ENCODE peak calls at places on chromosomes 3 and 15, in four cellular contexts. One of them, this sample, is unnamed.

GRCh38 chr3:31066999-31067398 is 172.5 kb upstream of the GADL1 start:
- DNase-seq in HepG2: no peak
- DNase-seq in GM12878: no peak
- DNase-seq in K562: no peak
- DNase-seq in this sample: no peak

GRCh38 chr3:161295325-161295724 is 74.2 kb downstream of the NMD3 start:
- DNase-seq in HepG2: peak; percentile 8
- DNase-seq in GM12878: no peak
- DNase-seq in K562: no peak
- DNase-seq in this sample: no peak

GRCh38 chr3:194272861-194273266 is 78.3 kb downstream of the CPN2 start:
- DNase-seq in HepG2: no peak
- DNase-seq in GM12878: no peak
- DNase-seq in K562: no peak
- DNase-seq in this sample: no peak

GRCh38 chr3:152174876-152175575 is 93.7 kb upstream of the MBNL1 start:
- DNase-seq in HepG2: no peak
- DNase-seq in GM12878: no peak
- DNase-seq in K562: no peak
- DNase-seq in this sample: no peak

GRCh38 chr15:40539030-40539429 is 25.8 kb downstream of the CCDC32 start:
- DNase-seq in HepG2: no peak
- DNase-seq in GM12878: no peak
- DNase-seq in K562: no peak
- DNase-seq in this sample: no peak

GRCh38 chr15:27589260-27589659 is 509.9 kb downstream of the OCA2 start:
- DNase-seq in HepG2: no peak
- DNase-seq in GM12878: no peak
- DNase-seq in K562: no peak
- DNase-seq in this sample: no peak

GRCh38 chr3:122421101-122421500 is 5.2 kb upstream of the WDR5B start:
- DNase-seq in HepG2: no peak
- DNase-seq in GM12878: no peak
- DNase-seq in K562: no peak
- DNase-seq in this sample: no peak

GRCh38 chr3:53044371-53045106 is 1.3 kb downstream of the SFMBT1 start:
- DNase-seq in HepG2: no peak
- DNase-seq in GM12878: no peak
- DNase-seq in K562: no peak
- DNase-seq in this sample: peak; percentile 43

GRCh38 chr3:159378391-159378790 is 576.5 kb downstream of the MFSD1 start:
- DNase-seq in HepG2: no peak
- DNase-seq in GM12878: no peak
- DNase-seq in K562: no peak
- DNase-seq in this sample: no peak

GRCh38 chr15:98611808-98612207 is 36.5 kb upstream of the IGF1R start:
- DNase-seq in HepG2: no peak
- DNase-seq in GM12878: no peak
- DNase-seq in K562: no peak
- DNase-seq in this sample: no peak

GRCh38 chr3:58746758-58747157 is 80.2 kb upstream of the FAM3D start:
- DNase-seq in HepG2: no peak
- DNase-seq in GM12878: no peak
- DNase-seq in K562: no peak
- DNase-seq in this sample: no peak

GRCh38 chr3:46070458-46071136 is 43.3 kb upstream of the XCR1 start:
- DNase-seq in HepG2: no peak
- DNase-seq in GM12878: no peak
- DNase-seq in K562: no peak
- DNase-seq in this sample: no peak

GRCh38 chr15:37931868-37932267 is 2.6 kb upstream of the TMCO5A start:
- DNase-seq in HepG2: no peak
- DNase-seq in GM12878: no peak
- DNase-seq in K562: no peak
- DNase-seq in this sample: no peak

GRCh38 chr3:140630866-140631265 is 47.0 kb upstream of the TRIM42 start:
- DNase-seq in HepG2: no peak
- DNase-seq in GM12878: no peak
- DNase-seq in K562: no peak
- DNase-seq in this sample: no peak

GRCh38 chr15:64337761-64338160 is 18.2 kb downstream of the CSNK1G1 start:
- DNase-seq in HepG2: no peak
- DNase-seq in GM12878: no peak
- DNase-seq in K562: no peak
- DNase-seq in this sample: no peak

GRCh38 chr15:84818221-84819131 is 1.3 kb downstream of the ALPK3 start:
- DNase-seq in HepG2: peak; percentile 74
- DNase-seq in GM12878: no peak
- DNase-seq in K562: peak; percentile 33
- DNase-seq in this sample: peak; percentile 43

GRCh38 chr15:64521726-64522164 is 61.4 kb downstream of the ZNF609 start:
- DNase-seq in HepG2: peak; percentile 78
- DNase-seq in GM12878: no peak
- DNase-seq in K562: no peak
- DNase-seq in this sample: peak; percentile 81

GRCh38 chr3:56157693-56158092 is 310.6 kb downstream of the ERC2 start:
- DNase-seq in HepG2: no peak
- DNase-seq in GM12878: peak; percentile 1
- DNase-seq in K562: no peak
- DNase-seq in this sample: no peak

GRCh38 chr3:119829431-119829830 is 47.5 kb downstream of the NR1I2 start:
- DNase-seq in HepG2: no peak
- DNase-seq in GM12878: no peak
- DNase-seq in K562: no peak
- DNase-seq in this sample: no peak

GRCh38 chr3:197122394-197122793 is 92.8 kb upstream of the MELTF start:
- DNase-seq in HepG2: no peak
- DNase-seq in GM12878: no peak
- DNase-seq in K562: no peak
- DNase-seq in this sample: no peak

GRCh38 chr15:27449041-27449440 is 478.1 kb downstream of the GABRG3 start:
- DNase-seq in HepG2: no peak
- DNase-seq in GM12878: no peak
- DNase-seq in K562: no peak
- DNase-seq in this sample: no peak

GRCh38 chr15:51104512-51104911 is 9.8 kb upstream of the TNFAIP8L3 start:
- DNase-seq in HepG2: no peak
- DNase-seq in GM12878: no peak
- DNase-seq in K562: no peak
- DNase-seq in this sample: no peak

GRCh38 chr3:154427685-154428291 is 2.2 kb downstream of the GPR149 start:
- DNase-seq in HepG2: no peak
- DNase-seq in GM12878: no peak
- DNase-seq in K562: no peak
- DNase-seq in this sample: no peak

DNA sequence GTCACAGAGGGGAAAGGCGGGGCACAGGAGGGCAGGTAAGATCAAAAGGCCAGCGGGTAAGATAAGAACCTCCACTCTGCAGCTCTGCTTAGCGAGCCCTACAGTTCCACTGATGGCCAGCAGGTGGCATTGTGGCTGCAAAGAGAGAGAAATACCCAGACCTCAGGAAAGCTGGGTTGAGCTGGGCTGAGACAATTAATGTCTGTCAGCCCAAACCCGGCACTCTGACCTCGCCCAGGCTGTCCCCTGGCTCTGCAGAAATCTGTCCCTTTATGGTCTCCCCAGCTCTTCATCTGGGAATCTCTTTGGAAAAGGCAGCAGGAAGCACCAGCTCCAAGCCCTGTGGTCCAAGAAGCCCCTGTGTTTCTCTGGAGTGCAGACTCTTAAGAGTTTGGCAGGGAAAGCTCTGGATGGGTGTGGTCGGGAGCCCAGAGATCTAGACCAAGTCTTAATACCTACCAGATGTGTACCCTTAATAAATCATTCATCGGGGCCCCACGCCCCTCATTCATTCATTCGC is 8.3 kb downstream of the MFGE8 start:
- DNase-seq in HepG2: peak; percentile 79
- DNase-seq in GM12878: peak; percentile 32
- DNase-seq in K562: peak; percentile 88
- DNase-seq in this sample: peak; percentile 89
- TF ChIP-seq POLR2A in HepG2: no peak
- TF ChIP-seq POLR2A in GM12878: no peak
- TF ChIP-seq POLR2A in K562: no peak
- TF ChIP-seq POLR2A in this sample: no peak

DNA sequence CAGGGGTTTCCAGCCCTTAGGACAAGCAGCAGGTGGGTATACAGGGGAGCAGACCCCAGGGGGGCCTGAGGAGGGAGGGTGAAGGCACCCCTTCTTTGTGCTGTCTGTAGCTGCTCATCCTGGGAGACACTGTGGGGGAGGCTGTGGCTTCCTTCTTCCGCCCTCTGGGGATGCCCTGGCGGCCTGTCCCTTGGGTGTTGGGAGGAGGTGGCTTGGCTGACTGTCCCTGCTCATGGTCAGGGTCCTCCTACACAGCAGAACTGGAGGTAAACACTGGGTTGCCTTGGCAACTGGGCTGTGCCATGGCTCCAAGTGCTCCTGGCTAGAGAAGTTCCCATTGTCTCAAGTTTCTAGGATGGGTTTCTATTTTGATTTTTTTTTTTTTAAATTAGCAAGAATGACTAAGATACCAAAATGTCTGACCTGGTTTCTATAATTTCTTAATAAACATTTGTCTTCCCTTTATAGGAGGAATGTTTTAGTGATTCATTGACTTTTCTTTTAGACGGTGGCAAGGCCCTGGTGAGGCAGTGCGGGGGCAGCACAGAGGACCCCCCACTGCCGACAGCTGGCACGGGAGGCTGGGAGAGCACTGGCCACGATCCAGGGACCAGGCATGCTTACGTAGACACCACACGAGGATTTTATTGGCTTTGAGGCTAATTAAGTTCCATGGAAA is 12.4 kb downstream of the KLF13 start:
- DNase-seq in HepG2: peak; percentile 38
- DNase-seq in GM12878: peak; percentile 75
- DNase-seq in K562: no peak
- DNase-seq in this sample: peak; percentile 58
- TF ChIP-seq MYC in HepG2: no peak
- TF ChIP-seq MYC in GM12878: no peak
- TF ChIP-seq MYC in K562: no peak
- TF ChIP-seq MYC in this sample: no peak

GRCh38 chr3:116837474-116837873 is 127.9 kb downstream of the TUSC7 start:
- DNase-seq in HepG2: no peak
- DNase-seq in GM12878: no peak
- DNase-seq in K562: no peak
- DNase-seq in this sample: no peak
- TF ChIP-seq SMC3 in HepG2: no peak
- TF ChIP-seq SMC3 in GM12878: no peak
- TF ChIP-seq SMC3 in K562: no peak
- TF ChIP-seq SMC3 in this sample: no peak

GRCh38 chr3:9397911-9398714 is 698 bp downstream of the SETD5 start:
- DNase-seq in HepG2: peak; percentile 40
- DNase-seq in GM12878: no peak
- DNase-seq in K562: no peak
- DNase-seq in this sample: peak; percentile 48

GRCh38 chr3:9396301-9396631 is 1.1 kb upstream of the SETD5 start:
- DNase-seq in HepG2: no peak
- DNase-seq in GM12878: peak; percentile 72
- DNase-seq in K562: peak; percentile 86
- DNase-seq in this sample: peak; percentile 97

GRCh38 chr3:9396632-9397330 is 634 bp upstream of the SETD5 start:
- DNase-seq in HepG2: peak; percentile 98
- DNase-seq in GM12878: peak; percentile 98
- DNase-seq in K562: peak; percentile 91
- DNase-seq in this sample: peak; percentile 99

GRCh38 chr3:9398715-9399708 is 1.6 kb downstream of the SETD5 start:
- DNase-seq in HepG2: peak; percentile 62
- DNase-seq in GM12878: no peak
- DNase-seq in K562: no peak
- DNase-seq in this sample: no peak

GRCh38 chr3:9397331-9397910 is at the start of gene SETD5:
- DNase-seq in HepG2: peak; percentile 89
- DNase-seq in GM12878: peak; percentile 67
- DNase-seq in K562: peak; percentile 94
- DNase-seq in this sample: peak; percentile 90
- TF ChIP-seq POLR2A in HepG2: peak; percentile 84
- TF ChIP-seq POLR2A in GM12878: peak; percentile 85
- TF ChIP-seq POLR2A in K562: peak; percentile 97
- TF ChIP-seq POLR2A in this sample: peak; percentile 95

DNA sequence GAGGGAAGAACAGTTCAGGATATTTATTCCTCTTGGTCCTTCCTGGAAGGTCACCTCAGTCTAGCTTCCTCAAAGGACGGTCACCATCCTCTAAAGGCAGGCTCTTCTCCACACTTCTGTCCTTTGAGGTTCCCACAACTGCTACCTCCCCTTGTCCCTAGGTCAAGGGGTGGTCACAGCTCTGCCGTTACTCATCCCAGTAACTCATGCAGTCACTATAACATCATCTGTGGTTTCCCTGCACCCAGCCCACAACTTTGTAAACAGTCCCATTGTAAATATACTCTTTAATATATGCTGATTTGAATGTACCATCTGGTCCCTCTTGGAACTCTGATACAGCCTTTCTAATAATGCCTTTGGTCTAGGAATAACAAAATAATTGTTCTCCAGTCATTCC is 887.4 kb downstream of the FHIT start:
- DNase-seq in HepG2: no peak
- DNase-seq in GM12878: no peak
- DNase-seq in K562: no peak
- DNase-seq in this sample: no peak
- TF ChIP-seq MYC in HepG2: no peak
- TF ChIP-seq MYC in GM12878: no peak
- TF ChIP-seq MYC in K562: no peak
- TF ChIP-seq MYC in this sample: no peak

DNA sequence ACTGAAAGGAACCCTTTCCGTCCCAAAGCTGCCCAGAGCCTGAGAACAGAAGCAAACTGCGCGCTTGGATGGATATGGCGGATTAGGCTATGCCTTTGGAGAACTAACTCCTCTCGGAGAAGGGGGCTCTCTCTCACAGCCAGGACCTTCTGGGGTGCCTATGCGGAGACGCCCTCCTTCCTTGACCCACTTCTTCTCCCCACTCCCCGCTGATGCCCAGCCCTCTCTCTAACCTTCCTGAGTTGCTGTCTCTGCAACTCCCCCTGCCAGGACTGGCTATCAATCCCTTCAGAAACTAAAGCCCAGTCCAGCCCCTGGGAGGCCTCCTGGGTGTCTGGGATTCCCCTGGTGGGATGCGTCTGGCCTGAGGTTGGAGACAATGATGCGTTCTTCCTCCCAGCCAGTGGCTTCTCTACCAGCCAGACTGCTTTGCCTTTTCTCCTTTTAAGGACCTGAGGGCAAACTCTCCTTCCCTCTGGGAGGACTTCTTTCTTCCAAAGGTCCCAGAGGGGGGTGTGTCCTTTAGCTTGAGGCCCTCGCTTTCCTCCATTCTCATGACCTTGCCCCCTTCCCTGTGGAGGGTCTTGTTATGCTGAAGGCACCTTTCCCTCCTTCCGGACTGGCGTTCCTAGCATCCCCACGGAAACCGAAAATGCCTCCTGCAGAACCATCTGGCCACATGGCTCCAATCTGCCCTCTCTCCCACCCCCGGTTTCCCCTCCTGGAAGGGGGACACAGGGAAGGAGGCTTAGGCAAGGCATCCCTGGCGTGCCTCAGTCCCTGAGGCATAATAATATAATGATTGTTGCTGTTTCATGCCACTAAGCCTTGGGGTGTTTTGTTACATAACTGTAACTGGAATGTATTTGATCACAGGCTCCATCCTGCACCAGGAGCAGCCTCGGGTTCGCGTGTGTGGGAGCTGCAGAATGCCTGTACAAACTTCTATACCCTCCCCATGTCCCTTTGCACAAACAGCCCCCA is 63.4 kb upstream of the C15orf39 start:
- DNase-seq in HepG2: no peak
- DNase-seq in GM12878: no peak
- DNase-seq in K562: no peak
- DNase-seq in this sample: peak; percentile 29
- TF ChIP-seq SMC3 in HepG2: no peak
- TF ChIP-seq SMC3 in GM12878: no peak
- TF ChIP-seq SMC3 in K562: no peak
- TF ChIP-seq SMC3 in this sample: no peak

GRCh38 chr3:116946376-116946775 is 236.8 kb downstream of the TUSC7 start:
- DNase-seq in HepG2: no peak
- DNase-seq in GM12878: no peak
- DNase-seq in K562: no peak
- DNase-seq in this sample: no peak
- TF ChIP-seq POLR2A in HepG2: no peak
- TF ChIP-seq POLR2A in GM12878: no peak
- TF ChIP-seq POLR2A in K562: no peak
- TF ChIP-seq POLR2A in this sample: no peak

This sample was measured in A549.